ENCODE peak calls at places on chromosomes 2 and 18, in ten cellular contexts. N, A, S, X, O, M, P, L, U and T are unnamed samples.

GRCh38 chr2:37614061-37614802 is 57.2 kb downstream of the CDC42EP3 start:
- DNase-seq in X (no peak), P (no peak), U (peak), M (no peak), L (peak), A (no peak), O (peak), S (no peak), N (no peak), T (no peak)

GRCh38 chr2:54423213-54423612 is 32.9 kb upstream of the SPTBN1 start:
- DNase-seq in A (no peak), U (no peak), N (no peak), S (no peak), P (no peak), L (no peak), O (no peak), M (no peak), X (no peak), T (peak)

GRCh38 chr2:240620149-240620731 is 5.0 kb upstream of the GPR35 start:
- DNase-seq in S (no peak), L (no peak), O (no peak), X (no peak), M (peak), P (no peak), A (no peak), U (no peak), N (no peak), T (no peak)

GRCh38 chr2:215863687-215864086 is 149.7 kb downstream of the MREG start:
- DNase-seq in U (no peak), S (no peak), X (no peak), N (no peak), L (no peak), A (no peak), M (no peak), P (no peak), O (no peak), T (no peak)

GRCh38 chr2:69113627-69114026 is 100.6 kb downstream of the ANTXR1 start:
- DNase-seq in A (no peak), L (no peak), S (peak), P (no peak), M (no peak), X (no peak), U (no peak), N (no peak), O (no peak), T (no peak)

GRCh38 chr2:134926231-134926931 is 7.8 kb downstream of the CCNT2 start:
- DNase-seq in P (no peak), U (no peak), M (no peak), S (no peak), X (no peak), A (peak), N (no peak), L (peak), O (no peak), T (no peak)

GRCh38 chr2:204634564-204634963 is 89.3 kb downstream of the PARD3B start:
- DNase-seq in S (no peak), M (no peak), O (no peak), U (no peak), P (no peak), X (no peak), L (no peak), A (no peak), N (no peak), T (no peak)

GRCh38 chr2:86079981-86080911 is 25.4 kb downstream of the POLR1A start:
- DNase-seq in U (peak), A (peak), L (peak), M (peak), O (peak), P (peak), S (peak), N (peak), X (peak), T (peak)

GRCh38 chr18:23662309-23663263 is at the start of gene ANKRD29:
- DNase-seq in M (peak), N (peak), P (peak), X (no peak), U (no peak), O (peak), A (no peak), L (no peak), S (no peak), T (peak)

GRCh38 chr2:181457121-181457740 is at the start of gene ITGA4:
- DNase-seq in X (no peak), N (peak), M (peak), L (peak), S (peak), U (no peak), O (peak), A (peak), P (peak), T (peak)

GRCh38 chr18:13725566-13726227 is 661 bp downstream of the FAM210A start:
- DNase-seq in P (no peak), X (no peak), U (no peak), L (peak), M (no peak), N (peak), S (no peak), A (peak), O (no peak), T (no peak)

GRCh38 chr2:134122610-134123009 is 131.3 kb upstream of the MGAT5 start:
- DNase-seq in L (no peak), X (no peak), O (no peak), S (no peak), N (no peak), M (no peak), A (no peak), U (no peak), P (no peak), T (no peak)

GRCh38 chr2:38653715-38654494 is 12.0 kb upstream of the GALM start:
- DNase-seq in N (peak), O (no peak), P (no peak), S (no peak), U (no peak), L (peak), A (peak), X (no peak), M (no peak), T (no peak)

GRCh38 chr2:41112228-41112627 is 660.3 kb upstream of the SLC8A1 start:
- DNase-seq in N (no peak), L (no peak), X (no peak), A (no peak), S (no peak), M (no peak), U (no peak), O (no peak), P (no peak), T (no peak)

GRCh38 chr18:75544496-75544895 is 117.0 kb upstream of the SMIM21 start:
- DNase-seq in L (peak), O (no peak), A (no peak), M (no peak), P (no peak), U (no peak), S (peak), X (peak), N (no peak), T (no peak)

GRCh38 chr18:75533954-75534353 is 106.5 kb upstream of the SMIM21 start:
- DNase-seq in L (peak), O (no peak), M (no peak), S (no peak), P (no peak), A (no peak), N (no peak), U (no peak), X (no peak), T (peak)

GRCh38 chr18:75544051-75544481 is 116.6 kb upstream of the SMIM21 start:
- DNase-seq in N (no peak), S (no peak), A (no peak), P (no peak), X (peak), O (no peak), M (no peak), L (peak), U (no peak), T (no peak)

GRCh38 chr18:75538727-75539126 is 111.2 kb upstream of the SMIM21 start:
- DNase-seq in X (no peak), S (no peak), O (no peak), P (no peak), M (no peak), U (no peak), N (no peak), L (peak), A (no peak), T (no peak)
- H3K4me3 ChIP-seq in X (no peak), S (no peak), O (no peak), P (no peak), M (no peak), U (no peak), N (no peak), L (no peak), A (no peak), T (no peak)

GRCh38 chr2:20612835-20613341 is 38.0 kb downstream of the HS1BP3 start:
- DNase-seq in N (no peak), L (no peak), O (no peak), X (no peak), S (no peak), U (no peak), P (no peak), A (no peak), M (no peak), T (peak)

GRCh38 chr2:20615046-20615465 is 35.8 kb downstream of the HS1BP3 start:
- DNase-seq in U (no peak), P (no peak), X (no peak), M (no peak), O (peak), S (no peak), A (no peak), N (no peak), L (no peak), T (no peak)

GRCh38 chr2:20611844-20612356 is 39.0 kb downstream of the HS1BP3 start:
- DNase-seq in L (no peak), U (no peak), S (no peak), M (no peak), P (no peak), A (no peak), X (no peak), O (no peak), N (no peak), T (no peak)

GRCh38 chr2:20614201-20615045 is 36.5 kb downstream of the HS1BP3 start:
- DNase-seq in X (no peak), U (no peak), N (no peak), S (no peak), L (no peak), A (no peak), M (peak), O (peak), P (peak), T (peak)

GRCh38 chr2:20613342-20613916 is 37.5 kb downstream of the HS1BP3 start:
- DNase-seq in M (no peak), A (no peak), L (no peak), P (no peak), S (no peak), O (peak), U (no peak), X (no peak), N (no peak), T (no peak)
- H3K27ac ChIP-seq in M (peak), A (no peak), L (no peak), P (no peak), S (no peak), O (peak), U (no peak), X (no peak), N (no peak), T (peak)

DNA sequence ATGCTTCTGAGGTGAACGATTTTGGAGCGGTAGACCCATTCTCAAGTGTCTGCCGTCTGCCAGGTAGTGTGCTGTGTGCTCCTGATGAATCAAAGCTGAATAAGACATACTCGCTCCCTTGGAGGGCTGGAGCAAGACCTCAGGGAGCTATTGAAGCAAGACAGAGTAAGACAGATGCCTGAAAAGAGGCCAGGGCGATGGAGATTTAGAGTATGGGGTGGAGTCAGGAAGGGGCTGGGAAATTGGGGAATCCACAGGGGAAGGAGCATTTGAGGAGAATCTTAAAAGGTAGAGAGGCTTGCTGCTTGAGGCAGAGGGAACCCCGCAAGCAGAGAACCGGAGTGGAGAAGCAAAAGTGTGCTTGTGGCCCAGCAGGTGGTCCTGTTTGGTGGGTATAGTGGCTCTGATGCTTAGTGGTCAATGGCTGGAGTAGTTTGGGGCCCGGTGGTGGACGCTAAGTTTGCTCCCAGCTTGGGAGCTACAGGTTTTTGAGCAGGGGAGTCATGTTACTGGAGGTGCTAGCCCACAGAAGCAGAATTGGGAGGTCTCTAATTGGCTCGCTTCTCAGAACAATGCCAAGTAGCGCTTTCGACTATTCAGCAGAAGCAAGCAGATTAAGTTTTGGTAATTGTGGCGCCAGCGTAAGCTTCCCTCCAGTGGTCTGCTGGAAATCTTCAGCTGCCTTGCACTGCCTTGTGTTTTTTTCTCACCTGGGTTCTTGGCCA is 2.0 kb downstream of the CNNM4 start:
- DNase-seq in U (no peak), N (no peak), A (peak), X (no peak), S (no peak), L (no peak), M (no peak), P (no peak), O (peak), T (peak)
- H3K4me3 ChIP-seq in U (peak), N (peak), A (peak), X (no peak), S (peak), L (no peak), M (peak), P (no peak), O (peak), T (no peak)

GRCh38 chr18:26689226-26689913 is 141.0 kb upstream of the KCTD1 start:
- DNase-seq in U (no peak), O (no peak), P (no peak), N (no peak), M (no peak), A (no peak), S (no peak), L (no peak), X (no peak), T (no peak)
- H3K27ac ChIP-seq in U (no peak), O (no peak), P (no peak), N (no peak), M (no peak), A (no peak), S (no peak), L (no peak), X (no peak), T (no peak)

GRCh38 chr2:241801611-241802420 is 7.2 kb upstream of the NEU4 start:
- DNase-seq in M (peak), L (no peak), P (no peak), N (no peak), O (no peak), U (no peak), S (no peak), A (peak), X (no peak), T (no peak)

GRCh38 chr2:241803387-241804325 is 5.3 kb upstream of the NEU4 start:
- DNase-seq in O (no peak), U (no peak), M (peak), S (peak), P (peak), X (no peak), N (peak), L (peak), A (no peak), T (no peak)

GRCh38 chr2:241802421-241802749 is 6.6 kb upstream of the NEU4 start:
- DNase-seq in O (no peak), P (no peak), L (no peak), S (no peak), X (no peak), U (no peak), N (no peak), M (peak), A (peak), T (no peak)

GRCh38 chr2:241802806-241803318 is 6.1 kb upstream of the NEU4 start:
- DNase-seq in L (no peak), N (no peak), A (no peak), P (peak), O (no peak), U (no peak), X (no peak), M (peak), S (no peak), T (no peak)

GRCh38 chr2:241804326-241805276 is 4.4 kb upstream of the NEU4 start:
- DNase-seq in X (no peak), O (no peak), A (peak), S (no peak), U (no peak), M (peak), N (peak), L (no peak), P (peak), T (peak)
- H3K4me3 ChIP-seq in X (no peak), O (no peak), A (no peak), S (no peak), U (no peak), M (peak), N (peak), L (no peak), P (no peak), T (no peak)

GRCh38 chr2:24723668-24724067 is 69.5 kb downstream of the PTRHD1 start:
- DNase-seq in P (no peak), U (no peak), O (no peak), L (no peak), X (no peak), M (no peak), S (no peak), A (no peak), N (no peak), T (peak)

GRCh38 chr2:24721470-24721869 is 71.7 kb downstream of the PTRHD1 start:
- DNase-seq in S (peak), M (peak), X (no peak), P (peak), L (peak), A (no peak), U (no peak), O (peak), N (no peak), T (peak)

GRCh38 chr2:24722141-24722790 is 70.9 kb downstream of the PTRHD1 start:
- DNase-seq in L (no peak), P (no peak), S (no peak), O (no peak), X (no peak), A (no peak), M (no peak), N (no peak), U (no peak), T (peak)

GRCh38 chr2:24717263-24717951 is 75.8 kb downstream of the PTRHD1 start:
- DNase-seq in M (no peak), N (no peak), U (no peak), A (no peak), O (no peak), P (no peak), X (no peak), L (no peak), S (no peak), T (no peak)

DNA sequence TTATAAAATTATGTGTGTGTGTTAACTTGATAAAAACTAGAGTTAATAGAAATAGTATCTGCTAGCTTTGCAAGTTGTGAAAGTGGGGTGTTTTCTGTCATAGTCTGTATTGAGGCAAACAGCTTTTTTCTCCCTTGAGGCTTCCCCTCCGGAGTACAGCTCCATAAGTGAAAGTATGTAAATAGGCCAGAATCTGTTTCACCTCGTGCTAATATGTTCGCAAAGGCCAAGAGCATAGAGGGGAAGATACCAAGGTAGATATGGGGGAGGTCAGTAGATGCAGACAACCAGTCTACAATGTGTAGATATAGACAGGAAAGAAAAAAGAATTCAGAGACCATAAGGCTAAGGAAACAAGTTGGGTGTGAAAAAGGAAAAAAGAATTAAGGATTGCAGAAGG is 72.9 kb downstream of the PTRHD1 start:
- DNase-seq in M (no peak), U (no peak), N (no peak), P (no peak), X (no peak), S (no peak), A (no peak), L (no peak), O (no peak), T (peak)
- H3K27ac ChIP-seq in M (peak), U (no peak), N (no peak), P (no peak), X (no peak), S (no peak), A (no peak), L (no peak), O (no peak), T (peak)

GRCh38 chr2:11828933-11829323 is 82.5 kb downstream of the LPIN1 start:
- DNase-seq in P (peak), O (no peak), M (no peak), A (no peak), N (no peak), X (no peak), U (no peak), S (no peak), L (no peak), T (no peak)

GRCh38 chr2:11829947-11830707 is 83.7 kb downstream of the LPIN1 start:
- DNase-seq in M (peak), X (peak), P (peak), N (peak), U (peak), S (peak), O (peak), A (peak), L (peak), T (peak)

GRCh38 chr2:11830708-11831301 is 84.4 kb downstream of the LPIN1 start:
- DNase-seq in N (no peak), O (no peak), U (no peak), L (no peak), S (no peak), X (no peak), M (no peak), P (no peak), A (peak), T (peak)

GRCh38 chr2:11827547-11827946 is 81.1 kb downstream of the LPIN1 start:
- DNase-seq in N (no peak), X (no peak), S (no peak), P (no peak), U (no peak), M (no peak), A (no peak), L (no peak), O (no peak), T (no peak)

DNA sequence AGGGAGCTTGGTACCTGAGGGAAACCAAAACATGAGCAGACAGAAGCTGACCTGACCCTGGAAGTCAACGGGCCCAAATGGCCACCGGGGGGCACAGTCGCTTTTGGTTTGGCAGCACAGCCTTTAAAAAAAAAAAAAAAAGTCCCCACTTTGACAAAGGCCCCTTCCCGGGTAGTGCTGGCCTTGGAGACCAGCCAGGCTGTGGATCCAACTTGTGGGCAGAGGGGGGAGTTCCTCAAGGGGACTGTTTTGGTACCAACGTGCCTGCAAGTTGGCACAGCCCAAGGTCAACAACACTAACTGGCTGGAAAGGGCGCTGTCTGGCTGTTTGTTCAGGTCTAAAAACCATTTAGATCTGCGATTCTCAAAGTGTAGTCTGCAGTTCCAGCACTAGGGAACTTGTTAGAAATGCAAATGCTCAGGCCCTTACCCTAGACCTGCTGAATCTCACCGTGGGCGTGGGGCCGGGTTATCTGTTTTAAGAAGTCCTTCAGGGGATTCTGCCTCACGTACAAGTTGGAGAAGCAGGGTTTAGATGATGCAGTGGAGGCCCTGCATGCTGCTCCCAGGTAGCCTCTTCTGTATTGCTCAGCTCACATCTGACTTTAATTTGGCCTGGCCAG is 83.0 kb downstream of the LPIN1 start:
- DNase-seq in A (peak), M (peak), P (peak), N (peak), X (peak), O (peak), L (peak), U (no peak), S (peak), T (peak)
- H3K4me3 ChIP-seq in A (peak), M (peak), P (no peak), N (peak), X (peak), O (no peak), L (no peak), U (no peak), S (no peak), T (peak)